ENCODE peak calls at places on chromosomes 6 and 20, in seven cellular contexts. One of them, this sample, is unnamed. For H3K9me3, the result is how much of the 10 kb centered on the place peaks cover.

GRCh38 chr6:44381739-44382138 is 5.8 kb upstream of the CDC5L start:
- DNase-seq in PC-9: no peak
- DNase-seq in iPS DF 6.9: no peak
- DNase-seq in CD4-positive, CD25-positive, alpha-beta regulatory T cell: no peak
- DNase-seq in H9: no peak
- DNase-seq in neural progenitor cell: no peak
- DNase-seq in left lung: peak
- DNase-seq in this sample: no peak

GRCh38 chr6:7008451-7008988 is 99.2 kb upstream of the RREB1 start:
- DNase-seq in left lung: no peak
- DNase-seq in PC-9: peak
- DNase-seq in H9: no peak
- DNase-seq in neural progenitor cell: peak
- DNase-seq in iPS DF 6.9: no peak
- DNase-seq in CD4-positive, CD25-positive, alpha-beta regulatory T cell: no peak
- DNase-seq in this sample: no peak

GRCh38 chr20:20864346-20865096 is 152.1 kb upstream of the RALGAPA2 start:
- DNase-seq in iPS DF 6.9: peak
- DNase-seq in neural progenitor cell: peak
- DNase-seq in left lung: no peak
- DNase-seq in CD4-positive, CD25-positive, alpha-beta regulatory T cell: no peak
- DNase-seq in PC-9: no peak
- DNase-seq in H9: no peak
- DNase-seq in this sample: no peak

GRCh38 chr20:61765871-61766654 is 299.6 kb downstream of the TAF4 start:
- DNase-seq in neural progenitor cell: peak
- DNase-seq in CD4-positive, CD25-positive, alpha-beta regulatory T cell: no peak
- DNase-seq in PC-9: peak
- DNase-seq in left lung: peak
- DNase-seq in H9: peak
- DNase-seq in iPS DF 6.9: no peak
- DNase-seq in this sample: no peak

GRCh38 chr6:160450849-160451248 is 102.7 kb downstream of the SLC22A3 start:
- DNase-seq in iPS DF 6.9: no peak
- DNase-seq in H9: no peak
- DNase-seq in PC-9: no peak
- DNase-seq in neural progenitor cell: no peak
- DNase-seq in left lung: no peak
- DNase-seq in CD4-positive, CD25-positive, alpha-beta regulatory T cell: no peak
- DNase-seq in this sample: no peak

GRCh38 chr20:59829415-59830106 is 103.9 kb downstream of the SYCP2 start:
- DNase-seq in iPS DF 6.9: no peak
- DNase-seq in CD4-positive, CD25-positive, alpha-beta regulatory T cell: no peak
- DNase-seq in left lung: peak
- DNase-seq in H9: peak
- DNase-seq in PC-9: no peak
- DNase-seq in neural progenitor cell: no peak
- DNase-seq in this sample: no peak

GRCh38 chr20:19995220-19995863 is 21.8 kb upstream of the NAA20 start:
- DNase-seq in neural progenitor cell: peak
- DNase-seq in PC-9: no peak
- DNase-seq in H9: no peak
- DNase-seq in left lung: no peak
- DNase-seq in CD4-positive, CD25-positive, alpha-beta regulatory T cell: peak
- DNase-seq in iPS DF 6.9: no peak
- DNase-seq in this sample: no peak

GRCh38 chr20:35934050-35934449 is 20.3 kb downstream of the SCAND1 start:
- DNase-seq in neural progenitor cell: no peak
- DNase-seq in CD4-positive, CD25-positive, alpha-beta regulatory T cell: no peak
- DNase-seq in iPS DF 6.9: no peak
- DNase-seq in left lung: no peak
- DNase-seq in PC-9: no peak
- DNase-seq in H9: peak
- DNase-seq in this sample: no peak

GRCh38 chr6:98835149-98836024 is 1.0 kb downstream of the POU3F2 start:
- DNase-seq in neural progenitor cell: peak
- DNase-seq in CD4-positive, CD25-positive, alpha-beta regulatory T cell: no peak
- DNase-seq in iPS DF 6.9: no peak
- DNase-seq in PC-9: no peak
- DNase-seq in left lung: no peak
- DNase-seq in H9: peak
- DNase-seq in this sample: no peak

GRCh38 chr20:17909745-17910345 is 58.7 kb downstream of the SNX5 start:
- DNase-seq in iPS DF 6.9: no peak
- DNase-seq in neural progenitor cell: no peak
- DNase-seq in left lung: no peak
- DNase-seq in H9: no peak
- DNase-seq in PC-9: no peak
- DNase-seq in CD4-positive, CD25-positive, alpha-beta regulatory T cell: no peak
- DNase-seq in this sample: no peak

GRCh38 chr20:4261333-4262284 is 246.3 kb upstream of the RNF24 start:
- DNase-seq in left lung: no peak
- DNase-seq in PC-9: no peak
- DNase-seq in H9: no peak
- DNase-seq in CD4-positive, CD25-positive, alpha-beta regulatory T cell: no peak
- DNase-seq in neural progenitor cell: no peak
- DNase-seq in iPS DF 6.9: no peak
- DNase-seq in this sample: no peak

GRCh38 chr6:133632206-133632605 is 256.7 kb upstream of the TCF21 start:
- DNase-seq in CD4-positive, CD25-positive, alpha-beta regulatory T cell: no peak
- DNase-seq in H9: no peak
- DNase-seq in neural progenitor cell: no peak
- DNase-seq in left lung: no peak
- DNase-seq in PC-9: peak
- DNase-seq in iPS DF 6.9: no peak
- DNase-seq in this sample: no peak

GRCh38 chr6:24329451-24329850 is 28.4 kb downstream of the DCDC2 start:
- DNase-seq in CD4-positive, CD25-positive, alpha-beta regulatory T cell: no peak
- DNase-seq in iPS DF 6.9: no peak
- DNase-seq in left lung: no peak
- DNase-seq in neural progenitor cell: no peak
- DNase-seq in H9: no peak
- DNase-seq in PC-9: no peak
- DNase-seq in this sample: no peak

GRCh38 chr20:35327074-35327976 is 35.1 kb upstream of the FAM83C start:
- DNase-seq in neural progenitor cell: no peak
- DNase-seq in CD4-positive, CD25-positive, alpha-beta regulatory T cell: no peak
- DNase-seq in PC-9: peak
- DNase-seq in left lung: no peak
- DNase-seq in iPS DF 6.9: no peak
- DNase-seq in H9: no peak
- DNase-seq in this sample: no peak

GRCh38 chr6:113457156-113457555 is 400.0 kb upstream of the MARCKS start:
- DNase-seq in neural progenitor cell: no peak
- DNase-seq in PC-9: no peak
- DNase-seq in H9: no peak
- DNase-seq in left lung: no peak
- DNase-seq in iPS DF 6.9: no peak
- DNase-seq in CD4-positive, CD25-positive, alpha-beta regulatory T cell: no peak
- DNase-seq in this sample: no peak

GRCh38 chr6:158416841-158417759 is 104.8 kb downstream of the TULP4 start:
- DNase-seq in left lung: no peak
- DNase-seq in iPS DF 6.9: no peak
- DNase-seq in PC-9: no peak
- DNase-seq in CD4-positive, CD25-positive, alpha-beta regulatory T cell: no peak
- DNase-seq in neural progenitor cell: no peak
- DNase-seq in H9: no peak
- DNase-seq in this sample: no peak

GRCh38 chr6:105274678-105275077 is 94.9 kb upstream of the POPDC3 start:
- DNase-seq in CD4-positive, CD25-positive, alpha-beta regulatory T cell: no peak
- DNase-seq in PC-9: no peak
- DNase-seq in H9: no peak
- DNase-seq in left lung: no peak
- DNase-seq in neural progenitor cell: no peak
- DNase-seq in iPS DF 6.9: no peak
- DNase-seq in this sample: no peak

GRCh38 chr6:33683051-33683571 is 28.4 kb downstream of the UQCC2 start:
- DNase-seq in neural progenitor cell: no peak
- DNase-seq in iPS DF 6.9: no peak
- DNase-seq in CD4-positive, CD25-positive, alpha-beta regulatory T cell: peak
- DNase-seq in PC-9: no peak
- DNase-seq in left lung: no peak
- DNase-seq in H9: no peak
- DNase-seq in this sample: peak

GRCh38 chr6:87968435-87969278 is 79.0 kb upstream of the SPACA1 start:
- DNase-seq in PC-9: no peak
- DNase-seq in neural progenitor cell: peak
- DNase-seq in iPS DF 6.9: no peak
- DNase-seq in CD4-positive, CD25-positive, alpha-beta regulatory T cell: peak
- DNase-seq in left lung: peak
- DNase-seq in H9: peak
- DNase-seq in this sample: no peak

GRCh38 chr6:107667790-107668189 is 156.3 kb downstream of the SCML4 start:
- DNase-seq in neural progenitor cell: no peak
- DNase-seq in CD4-positive, CD25-positive, alpha-beta regulatory T cell: no peak
- DNase-seq in iPS DF 6.9: no peak
- DNase-seq in left lung: no peak
- DNase-seq in H9: no peak
- DNase-seq in PC-9: no peak
- DNase-seq in this sample: no peak

DNA sequence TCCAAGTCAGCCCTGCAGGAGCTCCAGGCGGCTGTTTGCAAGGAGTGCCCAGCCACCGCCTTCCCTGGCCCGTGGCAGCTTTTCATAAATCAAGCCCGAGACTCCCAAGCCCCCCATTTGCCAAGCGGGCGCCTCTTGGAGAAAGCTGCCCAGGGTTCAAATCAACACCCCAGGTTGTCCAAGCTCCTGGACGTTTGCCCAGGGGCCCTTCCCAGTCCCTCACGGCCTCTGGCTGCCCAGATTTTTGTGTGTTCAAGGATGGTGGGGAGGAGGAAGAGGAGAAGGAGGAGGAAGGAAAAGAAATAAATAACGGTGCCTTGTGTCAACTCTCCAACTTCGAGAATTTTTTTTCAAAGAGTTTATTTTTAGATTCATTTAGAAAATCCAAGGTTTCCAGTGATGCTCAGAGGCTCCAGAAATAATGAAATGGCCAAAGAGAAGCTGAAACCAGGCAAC is 20.6 kb upstream of the NFATC2 start:
- DNase-seq in CD4-positive, CD25-positive, alpha-beta regulatory T cell: no peak
- DNase-seq in PC-9: no peak
- DNase-seq in iPS DF 6.9: no peak
- DNase-seq in neural progenitor cell: no peak
- DNase-seq in left lung: no peak
- DNase-seq in H9: no peak
- DNase-seq in this sample: no peak
- H3K9me3 ChIP-seq in CD4-positive, CD25-positive, alpha-beta regulatory T cell: under half
- H3K9me3 ChIP-seq in PC-9: under half
- H3K9me3 ChIP-seq in iPS DF 6.9: under half
- H3K9me3 ChIP-seq in neural progenitor cell: under half
- H3K9me3 ChIP-seq in left lung: under half
- H3K9me3 ChIP-seq in H9: under half
- H3K9me3 ChIP-seq in this sample: under half

GRCh38 chr20:30922129-30922528 is 335.3 kb upstream of the DEFB115 start:
- DNase-seq in H9: no peak
- DNase-seq in CD4-positive, CD25-positive, alpha-beta regulatory T cell: no peak
- DNase-seq in neural progenitor cell: no peak
- DNase-seq in left lung: no peak
- DNase-seq in iPS DF 6.9: no peak
- DNase-seq in PC-9: no peak
- DNase-seq in this sample: no peak

GRCh38 chr20:30919514-30920188 is 337.8 kb upstream of the DEFB115 start:
- DNase-seq in PC-9: no peak
- DNase-seq in iPS DF 6.9: no peak
- DNase-seq in left lung: no peak
- DNase-seq in CD4-positive, CD25-positive, alpha-beta regulatory T cell: no peak
- DNase-seq in H9: no peak
- DNase-seq in neural progenitor cell: no peak
- DNase-seq in this sample: no peak

GRCh38 chr20:30921286-30922071 is 336.0 kb upstream of the DEFB115 start:
- DNase-seq in PC-9: no peak
- DNase-seq in neural progenitor cell: no peak
- DNase-seq in iPS DF 6.9: no peak
- DNase-seq in left lung: no peak
- DNase-seq in CD4-positive, CD25-positive, alpha-beta regulatory T cell: no peak
- DNase-seq in H9: no peak
- DNase-seq in this sample: no peak
- H3K9me3 ChIP-seq in PC-9: under half
- H3K9me3 ChIP-seq in neural progenitor cell: under half
- H3K9me3 ChIP-seq in iPS DF 6.9: under half
- H3K9me3 ChIP-seq in left lung: under half
- H3K9me3 ChIP-seq in CD4-positive, CD25-positive, alpha-beta regulatory T cell: under half
- H3K9me3 ChIP-seq in H9: under half
- H3K9me3 ChIP-seq in this sample: under half

DNA sequence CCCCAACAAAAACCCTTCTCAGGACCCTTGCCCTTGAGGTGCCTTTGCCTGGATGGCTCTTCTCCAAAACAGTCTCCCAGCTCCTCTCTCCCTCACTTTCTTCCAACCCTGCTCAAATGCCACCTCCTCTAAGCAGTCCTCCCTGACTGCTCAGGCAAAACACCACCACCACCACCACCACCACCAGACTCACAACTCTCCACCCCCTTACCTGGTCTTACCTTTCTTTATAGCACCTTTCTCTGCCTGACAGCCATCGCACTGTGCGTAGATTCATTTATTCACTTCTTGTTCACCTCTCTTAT is 157.0 kb downstream of the ANKRD60 start:
- DNase-seq in PC-9: no peak
- DNase-seq in iPS DF 6.9: no peak
- DNase-seq in H9: no peak
- DNase-seq in left lung: no peak
- DNase-seq in neural progenitor cell: no peak
- DNase-seq in CD4-positive, CD25-positive, alpha-beta regulatory T cell: no peak
- DNase-seq in this sample: no peak
- H3K9me3 ChIP-seq in PC-9: under half
- H3K9me3 ChIP-seq in iPS DF 6.9: under half
- H3K9me3 ChIP-seq in H9: under half
- H3K9me3 ChIP-seq in left lung: under half
- H3K9me3 ChIP-seq in neural progenitor cell: under half
- H3K9me3 ChIP-seq in CD4-positive, CD25-positive, alpha-beta regulatory T cell: under half
- H3K9me3 ChIP-seq in this sample: under half

GRCh38 chr6:167509853-167510220 is 185.0 kb downstream of the TTLL2 start:
- DNase-seq in CD4-positive, CD25-positive, alpha-beta regulatory T cell: no peak
- DNase-seq in H9: no peak
- DNase-seq in left lung: no peak
- DNase-seq in PC-9: no peak
- DNase-seq in neural progenitor cell: no peak
- DNase-seq in iPS DF 6.9: no peak
- DNase-seq in this sample: no peak
- H3K9me3 ChIP-seq in CD4-positive, CD25-positive, alpha-beta regulatory T cell: under half
- H3K9me3 ChIP-seq in H9: under half
- H3K9me3 ChIP-seq in left lung: under half
- H3K9me3 ChIP-seq in PC-9: under half
- H3K9me3 ChIP-seq in neural progenitor cell: under half
- H3K9me3 ChIP-seq in iPS DF 6.9: under half
- H3K9me3 ChIP-seq in this sample: under half

GRCh38 chr6:167403427-167403826 is 78.5 kb downstream of the TTLL2 start:
- DNase-seq in CD4-positive, CD25-positive, alpha-beta regulatory T cell: no peak
- DNase-seq in iPS DF 6.9: no peak
- DNase-seq in neural progenitor cell: no peak
- DNase-seq in left lung: no peak
- DNase-seq in H9: no peak
- DNase-seq in PC-9: no peak
- DNase-seq in this sample: no peak
- H3K9me3 ChIP-seq in CD4-positive, CD25-positive, alpha-beta regulatory T cell: under half
- H3K9me3 ChIP-seq in iPS DF 6.9: under half
- H3K9me3 ChIP-seq in neural progenitor cell: under half
- H3K9me3 ChIP-seq in left lung: under half
- H3K9me3 ChIP-seq in H9: under half
- H3K9me3 ChIP-seq in PC-9: under half
- H3K9me3 ChIP-seq in this sample: under half

GRCh38 chr6:168311410-168312124 is 8.0 kb downstream of the DACT2 start:
- DNase-seq in left lung: no peak
- DNase-seq in CD4-positive, CD25-positive, alpha-beta regulatory T cell: no peak
- DNase-seq in H9: no peak
- DNase-seq in iPS DF 6.9: no peak
- DNase-seq in neural progenitor cell: no peak
- DNase-seq in PC-9: no peak
- DNase-seq in this sample: no peak
- H3K9me3 ChIP-seq in left lung: under half
- H3K9me3 ChIP-seq in CD4-positive, CD25-positive, alpha-beta regulatory T cell: under half
- H3K9me3 ChIP-seq in H9: under half
- H3K9me3 ChIP-seq in iPS DF 6.9: under half
- H3K9me3 ChIP-seq in neural progenitor cell: under half
- H3K9me3 ChIP-seq in PC-9: under half
- H3K9me3 ChIP-seq in this sample: under half